ENCODE peak calls at places on chromosomes 11 and 22, in six cellular contexts. W, S, Q, A, N and U are unnamed samples.

GRCh38 chr22:22446527-22446926 is 62.0 kb downstream of the ZNF280B start:
- DNase-seq in W (no peak), S (no peak), Q (no peak), A (no peak), N (no peak), U (no peak)

GRCh38 chr22:31646186-31647019 is 15.6 kb downstream of the PISD start:
- DNase-seq in W (peak), S (no peak), Q (no peak), A (no peak), N (peak), U (peak)

GRCh38 chr22:23237201-23237798 is 57.0 kb downstream of the BCR start:
- DNase-seq in W (peak), S (peak), Q (no peak), A (peak), N (peak), U (no peak)

GRCh38 chr22:48489551-48490512 is 1337.8 kb downstream of the BRD1 start:
- DNase-seq in W (no peak), S (no peak), Q (peak), A (peak), N (no peak), U (no peak)

GRCh38 chr11:134466035-134466908 is 54.2 kb upstream of the B3GAT1 start:
- DNase-seq in W (no peak), S (peak), Q (peak), A (peak), N (no peak), U (no peak)

GRCh38 chr11:14249121-14249963 is 109.6 kb downstream of the RRAS2 start:
- DNase-seq in W (peak), S (peak), Q (peak), A (peak), N (peak), U (peak)

GRCh38 chr11:114197799-114198500 is 98.2 kb upstream of the NNMT start:
- DNase-seq in W (peak), S (no peak), Q (no peak), A (no peak), N (peak), U (no peak)

GRCh38 chr22:46660604-46661201 is 40.5 kb downstream of the GRAMD4 start:
- DNase-seq in W (no peak), S (no peak), Q (no peak), A (no peak), N (no peak), U (no peak)

GRCh38 chr11:6992457-6993431 is 27.4 kb downstream of the ZNF214 start:
- DNase-seq in W (peak), S (no peak), Q (no peak), A (no peak), N (peak), U (peak)

GRCh38 chr11:1876361-1877063 is 15.2 kb downstream of the PRR33 start:
- DNase-seq in W (peak), S (no peak), Q (peak), A (peak), N (no peak), U (peak)

GRCh38 chr11:68816917-68817419 is 24.7 kb downstream of the CPT1A start:
- DNase-seq in W (no peak), S (no peak), Q (no peak), A (no peak), N (no peak), U (no peak)

GRCh38 chr22:48263791-48264351 is 1501.4 kb downstream of the TBC1D22A start:
- DNase-seq in W (no peak), S (no peak), Q (no peak), A (no peak), N (no peak), U (no peak)

GRCh38 chr11:57662893-57663292 is 5.0 kb upstream of the ZDHHC5 start:
- DNase-seq in W (no peak), S (no peak), Q (no peak), A (no peak), N (no peak), U (peak)

GRCh38 chr11:15819679-15820286 is 536.6 kb downstream of the SOX6 start:
- DNase-seq in W (peak), S (no peak), Q (peak), A (peak), N (peak), U (peak)

GRCh38 chr11:107769189-107769588 is 57.3 kb upstream of the SLN start:
- DNase-seq in W (peak), S (no peak), Q (no peak), A (no peak), N (peak), U (peak)

GRCh38 chr11:69504576-69505420 is 23.3 kb downstream of the LINC01488 start:
- DNase-seq in W (no peak), S (no peak), Q (no peak), A (no peak), N (no peak), U (no peak)

GRCh38 chr11:110762596-110762995 is 50.4 kb upstream of the ARHGAP20 start:
- DNase-seq in W (peak), S (no peak), Q (no peak), A (no peak), N (peak), U (no peak)

GRCh38 chr11:117295438-117296137 is 4.4 kb downstream of the BACE1-AS start:
- DNase-seq in W (no peak), S (no peak), Q (no peak), A (no peak), N (no peak), U (no peak)

GRCh38 chr11:2811206-2812091 is 74.1 kb downstream of the CDKN1C start:
- DNase-seq in W (no peak), S (no peak), Q (no peak), A (no peak), N (no peak), U (no peak)

GRCh38 chr11:65412271-65413076 is 10.1 kb upstream of the NEAT1 start:
- DNase-seq in W (no peak), S (no peak), Q (no peak), A (no peak), N (no peak), U (no peak)

GRCh38 chr22:19986410-19987341 is 29.9 kb downstream of the ARVCF start:
- DNase-seq in W (peak), S (peak), Q (peak), A (peak), N (peak), U (peak)

GRCh38 chr22:19520566-19521305 is 3.5 kb downstream of the CLDN5 start:
- DNase-seq in W (no peak), S (no peak), Q (no peak), A (no peak), N (no peak), U (no peak)

GRCh38 chr11:18526130-18526520 is 617 bp downstream of the TSG101 start:
- DNase-seq in W (no peak), S (no peak), Q (no peak), A (no peak), N (no peak), U (peak)

GRCh38 chr11:61917043-61917356 is 366 bp downstream of the RAB3IL1 start:
- DNase-seq in W (no peak), S (no peak), Q (no peak), A (no peak), N (no peak), U (no peak)

GRCh38 chr11:71400216-71400615 is 48.0 kb downstream of the DHCR7 start:
- DNase-seq in W (no peak), S (no peak), Q (no peak), A (no peak), N (no peak), U (no peak)

DNA sequence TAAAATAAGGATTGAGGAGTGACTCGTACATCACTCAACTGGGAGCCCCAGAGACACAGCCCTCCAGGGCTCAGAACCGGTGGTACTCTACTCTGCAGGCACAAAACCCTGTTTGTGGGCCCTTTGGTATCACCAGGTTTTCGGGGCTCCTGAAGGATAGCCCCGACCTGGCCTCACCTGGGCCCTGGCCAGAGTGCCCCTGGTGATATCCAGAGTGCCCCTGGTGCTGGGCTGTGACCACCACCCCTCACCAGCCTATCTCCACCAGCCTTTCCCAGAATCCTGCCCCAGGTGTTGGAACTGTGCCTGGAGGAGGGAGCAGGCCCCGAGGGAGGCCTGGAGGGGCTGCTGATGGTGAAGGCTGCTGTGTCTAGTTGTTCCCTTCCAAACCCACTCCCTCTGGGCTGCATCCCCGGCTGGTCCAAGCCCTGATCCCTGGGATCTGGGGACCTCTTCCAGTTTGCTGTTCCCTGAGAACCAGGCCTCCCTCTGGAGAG is 2.2 kb upstream of the GGT5 start:
- DNase-seq in W (peak), S (no peak), Q (no peak), A (no peak), N (peak), U (no peak)
- H3K27ac ChIP-seq in W (peak), S (no peak), Q (no peak), A (no peak), N (peak), U (peak)

GRCh38 chr11:64165842-64166635 is at the start of gene MACROD1:
- DNase-seq in W (peak), S (peak), Q (peak), A (peak), N (peak), U (peak)

GRCh38 chr11:64165482-64165841 is 451 bp downstream of the MACROD1 start:
- DNase-seq in W (no peak), S (no peak), Q (no peak), A (no peak), N (no peak), U (no peak)

GRCh38 chr11:64161037-64161436 is 4.9 kb downstream of the MACROD1 start:
- DNase-seq in W (no peak), S (no peak), Q (no peak), A (no peak), N (no peak), U (no peak)

GRCh38 chr11:64163951-64164350 is 2.0 kb downstream of the MACROD1 start:
- DNase-seq in W (no peak), S (no peak), Q (no peak), A (no peak), N (no peak), U (no peak)

DNA sequence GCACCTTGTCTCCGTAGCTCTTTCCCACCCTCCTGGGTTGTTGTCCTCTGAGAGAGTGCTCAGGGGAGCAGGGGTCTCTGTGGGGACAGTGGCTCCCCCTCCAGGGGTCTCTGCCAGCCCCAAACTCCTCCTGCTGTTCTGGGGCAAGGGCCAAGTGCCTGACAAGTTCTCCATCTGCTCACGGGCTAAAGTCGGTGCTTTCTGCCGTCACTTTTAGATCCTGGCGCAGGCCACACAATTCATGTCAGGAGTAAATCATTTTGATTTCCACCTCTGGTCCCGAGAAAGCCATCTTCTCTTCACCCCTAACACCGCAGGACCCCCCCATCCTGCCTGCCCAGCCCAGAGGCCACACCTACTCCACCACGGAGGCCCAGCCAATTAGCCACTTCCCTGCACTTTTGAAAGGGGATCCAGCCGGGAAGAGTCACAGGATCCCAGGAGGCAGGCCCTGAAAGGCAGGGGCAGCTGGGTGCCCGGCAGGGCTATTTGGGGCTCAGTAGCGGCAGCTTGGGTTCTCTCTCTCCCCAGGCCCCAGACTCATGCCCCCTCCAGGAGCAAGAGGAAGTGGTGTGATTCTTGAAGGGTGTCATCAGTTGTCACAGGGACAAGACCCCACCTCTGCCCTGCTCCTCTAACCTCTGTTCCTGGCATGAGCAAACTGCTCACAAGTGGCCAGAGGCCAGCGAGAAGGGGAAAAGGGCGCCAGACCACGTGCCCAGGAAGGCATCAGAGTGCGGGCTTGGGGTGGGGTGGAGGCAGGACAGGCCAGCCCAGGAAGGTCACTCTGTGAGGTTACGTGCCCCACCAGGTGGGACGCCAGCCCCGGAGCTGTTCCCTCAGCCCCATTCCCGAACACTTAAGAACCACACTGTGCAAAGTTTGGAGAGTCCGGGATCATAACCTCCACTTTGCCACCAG is 1.3 kb downstream of the MACROD1 start:
- DNase-seq in W (no peak), S (no peak), Q (peak), A (peak), N (no peak), U (no peak)
- H4K8ac ChIP-seq in W (peak), S (no peak), Q (peak), A (no peak), N (peak), U (peak)

DNA sequence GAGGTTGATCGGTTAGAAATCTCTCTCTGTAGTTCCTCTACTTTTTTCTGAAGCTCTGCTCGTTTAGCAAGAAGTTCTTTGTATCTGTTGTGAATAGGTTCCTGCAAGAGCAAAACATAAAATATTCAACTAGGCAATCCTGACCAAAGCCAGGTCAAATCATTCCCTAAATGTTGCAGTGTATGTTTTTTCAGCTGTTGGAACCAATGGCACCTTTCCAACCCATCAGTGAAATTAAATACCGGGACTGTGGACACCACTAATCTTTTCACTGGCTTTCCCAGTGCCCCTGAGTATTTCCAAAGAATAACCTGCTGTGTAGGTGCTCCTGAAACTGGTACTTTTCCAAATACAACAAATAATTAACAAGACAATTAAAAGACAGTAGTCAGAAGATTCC is 45.1 kb downstream of the CEP57 start:
- DNase-seq in W (no peak), S (no peak), Q (no peak), A (no peak), N (peak), U (no peak)
- H4K91ac ChIP-seq in W (no peak), S (no peak), Q (no peak), A (no peak), N (no peak), U (no peak)

DNA sequence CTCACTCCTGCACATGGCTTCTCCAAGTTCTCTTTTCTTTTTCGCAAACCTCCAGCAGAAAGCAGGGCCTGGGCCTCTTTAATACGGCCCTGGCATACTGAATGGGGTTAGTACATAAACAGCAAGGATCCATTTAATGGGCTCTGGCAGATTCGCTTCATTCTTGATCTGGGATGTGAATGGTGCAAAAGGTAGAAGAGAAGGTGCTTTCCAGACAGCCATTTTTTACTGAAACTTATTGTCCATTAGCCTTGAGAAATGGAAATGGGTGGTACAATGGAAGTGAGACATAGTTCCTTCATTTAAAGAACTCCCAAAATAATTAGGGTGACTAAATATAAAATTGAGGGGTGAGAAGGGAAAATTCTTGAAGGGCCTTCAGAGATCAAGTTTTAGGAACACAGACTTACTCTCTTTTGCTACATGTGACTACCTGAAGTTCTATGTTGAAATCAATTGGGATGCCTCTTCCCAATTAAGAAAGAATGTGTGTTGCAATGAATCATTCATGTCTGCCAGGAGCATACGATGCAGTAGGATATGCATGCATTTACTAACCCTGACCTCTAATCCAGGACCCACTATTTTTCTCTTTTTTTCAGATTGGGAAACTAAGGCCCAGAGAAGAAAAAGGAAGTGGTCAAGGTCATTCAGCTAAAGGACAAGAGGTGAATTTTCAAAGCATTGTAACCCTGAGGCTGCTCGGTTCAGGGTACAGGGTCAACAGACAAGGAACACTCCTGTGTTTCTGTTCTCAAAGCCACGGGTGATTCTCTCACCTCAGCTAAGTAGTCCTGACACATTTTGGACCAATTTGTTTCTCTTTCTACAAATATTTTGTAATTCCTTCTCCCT is 144.1 kb downstream of the BBOX1 start:
- DNase-seq in W (no peak), S (no peak), Q (no peak), A (no peak), N (no peak), U (no peak)
- H3K27ac ChIP-seq in W (no peak), S (no peak), Q (no peak), A (no peak), N (no peak), U (no peak)

GRCh38 chr11:19565639-19566038 is 147.0 kb upstream of the NAV2 start:
- DNase-seq in W (no peak), S (no peak), Q (no peak), A (no peak), N (no peak), U (no peak)
- H4K8ac ChIP-seq in W (no peak), S (no peak), Q (no peak), A (no peak), N (no peak), U (no peak)

GRCh38 chr22:30408388-30409101 is 11.7 kb downstream of the SEC14L2 start:
- DNase-seq in W (peak), S (no peak), Q (no peak), A (no peak), N (peak), U (no peak)
- H4K91ac ChIP-seq in W (no peak), S (no peak), Q (no peak), A (no peak), N (no peak), U (no peak)

GRCh38 chr11:93614111-93614784 is 47.2 kb upstream of the CEP295 start:
- DNase-seq in W (no peak), S (no peak), Q (no peak), A (peak), N (no peak), U (peak)

GRCh38 chr11:93611836-93612677 is 49.4 kb upstream of the CEP295 start:
- DNase-seq in W (no peak), S (no peak), Q (no peak), A (no peak), N (no peak), U (peak)

GRCh38 chr11:93608280-93608862 is 53.1 kb upstream of the CEP295 start:
- DNase-seq in W (no peak), S (no peak), Q (no peak), A (no peak), N (no peak), U (peak)

GRCh38 chr11:93613432-93613831 is 48.0 kb upstream of the CEP295 start:
- DNase-seq in W (no peak), S (no peak), Q (no peak), A (no peak), N (no peak), U (no peak)
- H3K27ac ChIP-seq in W (no peak), S (no peak), Q (no peak), A (no peak), N (no peak), U (no peak)